ENCODE peak calls at places on chromosome 2, in ten cellular contexts. E, Z, T, X, B, W, L, Y, I and N are unnamed samples.

GRCh38 chr2:2582998-2583545 is 252.0 kb upstream of the MYT1L start:
- DNase-seq in E (peak), Z (no peak), T (no peak), X (no peak), B (no peak), W (no peak), L (no peak), Y (no peak), I (no peak), N (no peak)

GRCh38 chr2:181554511-181554910 is 97.3 kb downstream of the ITGA4 start:
- DNase-seq in E (no peak), Z (no peak), T (no peak), X (no peak), B (no peak), W (no peak), L (no peak), Y (no peak), I (no peak), N (no peak)

GRCh38 chr2:168210898-168211570 is 36.4 kb downstream of the STK39 start:
- DNase-seq in E (no peak), Z (no peak), T (peak), X (peak), B (no peak), W (no peak), L (peak), Y (no peak), I (peak), N (no peak)

GRCh38 chr2:85091838-85092237 is 41.4 kb upstream of the TCF7L1 start:
- DNase-seq in E (no peak), Z (no peak), T (no peak), X (no peak), B (no peak), W (no peak), L (no peak), Y (no peak), I (no peak), N (no peak)

GRCh38 chr2:220748875-220749479 is 823.1 kb downstream of the EPHA4 start:
- DNase-seq in E (no peak), Z (no peak), T (no peak), X (no peak), B (no peak), W (peak), L (no peak), Y (no peak), I (no peak), N (no peak)

GRCh38 chr2:3778841-3779505 is 75.6 kb downstream of the DCDC2C start:
- DNase-seq in E (peak), Z (no peak), T (no peak), X (peak), B (no peak), W (no peak), L (no peak), Y (no peak), I (no peak), N (no peak)

GRCh38 chr2:197598450-197598849 is 76.9 kb downstream of the RFTN2 start:
- DNase-seq in E (no peak), Z (no peak), T (no peak), X (no peak), B (no peak), W (no peak), L (no peak), Y (no peak), I (no peak), N (no peak)

GRCh38 chr2:192347542-192347941 is 152.8 kb upstream of the TMEFF2 start:
- DNase-seq in E (no peak), Z (no peak), T (no peak), X (no peak), B (no peak), W (no peak), L (no peak), Y (no peak), I (no peak), N (no peak)

GRCh38 chr2:16072638-16073290 is 132.4 kb downstream of the MYCN start:
- DNase-seq in E (no peak), Z (no peak), T (no peak), X (no peak), B (no peak), W (no peak), L (no peak), Y (no peak), I (no peak), N (no peak)

GRCh38 chr2:180015951-180016709 is 9.0 kb upstream of the CWC22 start:
- DNase-seq in E (no peak), Z (no peak), T (peak), X (no peak), B (no peak), W (no peak), L (peak), Y (no peak), I (no peak), N (no peak)

GRCh38 chr2:105873721-105874120 is 129.0 kb downstream of the NCK2 start:
- DNase-seq in E (peak), Z (peak), T (peak), X (peak), B (no peak), W (no peak), L (no peak), Y (peak), I (peak), N (no peak)

GRCh38 chr2:8543065-8543411 is 138.8 kb upstream of the ID2 start:
- DNase-seq in E (peak), Z (no peak), T (no peak), X (no peak), B (no peak), W (no peak), L (no peak), Y (no peak), I (no peak), N (no peak)

GRCh38 chr2:239322414-239323086 is 78.3 kb downstream of the HDAC4 start:
- DNase-seq in E (peak), Z (no peak), T (peak), X (peak), B (no peak), W (peak), L (peak), Y (no peak), I (no peak), N (peak)

GRCh38 chr2:182496596-182496995 is 69.8 kb upstream of the PDE1A start:
- DNase-seq in E (no peak), Z (no peak), T (no peak), X (peak), B (no peak), W (no peak), L (no peak), Y (no peak), I (no peak), N (no peak)

GRCh38 chr2:53755022-53755630 is 12.5 kb upstream of the CHAC2 start:
- DNase-seq in E (no peak), Z (no peak), T (peak), X (no peak), B (no peak), W (no peak), L (no peak), Y (no peak), I (no peak), N (no peak)